ENCODE peak calls at places on chromosome 11, in five cellular contexts. One of them, this sample, is unnamed.

GRCh38 chr11:45025716-45026492 is 75.2 kb upstream of the TP53I11 start:
- DNase-seq in NB4: peak; percentile 43
- DNase-seq in kidney epithelial cell: no peak
- DNase-seq in A549: no peak
- DNase-seq in bronchial epithelial cell: no peak
- DNase-seq in this sample: no peak

GRCh38 chr11:46391578-46392420 is at the start of gene CHRM4:
- DNase-seq in NB4: peak; percentile 67
- DNase-seq in kidney epithelial cell: no peak
- DNase-seq in A549: peak; percentile 80
- DNase-seq in bronchial epithelial cell: no peak
- DNase-seq in this sample: no peak

GRCh38 chr11:94814238-94814976 is 46.3 kb downstream of the AMOTL1 start:
- DNase-seq in NB4: no peak
- DNase-seq in kidney epithelial cell: no peak
- DNase-seq in A549: no peak
- DNase-seq in bronchial epithelial cell: no peak
- DNase-seq in this sample: no peak

GRCh38 chr11:60130496-60130895 is 42.0 kb downstream of the MS4A2 start:
- DNase-seq in NB4: peak; percentile 87
- DNase-seq in kidney epithelial cell: no peak
- DNase-seq in A549: peak; percentile 24
- DNase-seq in bronchial epithelial cell: peak; percentile 64
- DNase-seq in this sample: peak; percentile 56

GRCh38 chr11:117814766-117815261 is 9.7 kb downstream of the FXYD2 start:
- DNase-seq in NB4: peak; percentile 78
- DNase-seq in kidney epithelial cell: peak; percentile 94
- DNase-seq in A549: no peak
- DNase-seq in bronchial epithelial cell: no peak
- DNase-seq in this sample: peak; percentile 14

GRCh38 chr11:68950268-68950667 is 30.5 kb downstream of the MRGPRD start:
- DNase-seq in NB4: peak; percentile 48
- DNase-seq in kidney epithelial cell: no peak
- DNase-seq in A549: peak; percentile 68
- DNase-seq in bronchial epithelial cell: peak; percentile 6
- DNase-seq in this sample: peak; percentile 20

GRCh38 chr11:7060828-7061227 is 28.0 kb upstream of the RBMXL2 start:
- DNase-seq in NB4: no peak
- DNase-seq in kidney epithelial cell: peak; percentile 18
- DNase-seq in A549: no peak
- DNase-seq in bronchial epithelial cell: peak; percentile 3
- DNase-seq in this sample: no peak

GRCh38 chr11:67646535-67647336 is 3.8 kb downstream of the ACY3 start:
- DNase-seq in NB4: peak; percentile 91
- DNase-seq in kidney epithelial cell: no peak
- DNase-seq in A549: no peak
- DNase-seq in bronchial epithelial cell: no peak
- DNase-seq in this sample: no peak

GRCh38 chr11:47784785-47785381 is 17.7 kb upstream of the FNBP4 start:
- DNase-seq in NB4: no peak
- DNase-seq in kidney epithelial cell: no peak
- DNase-seq in A549: no peak
- DNase-seq in bronchial epithelial cell: no peak
- DNase-seq in this sample: no peak

GRCh38 chr11:108220721-108221346 is 1.6 kb downstream of the NPAT start:
- DNase-seq in NB4: peak; percentile 53
- DNase-seq in kidney epithelial cell: no peak
- DNase-seq in A549: no peak
- DNase-seq in bronchial epithelial cell: peak; percentile 4
- DNase-seq in this sample: no peak

GRCh38 chr11:78940500-78941225 is 366.0 kb upstream of the NARS2 start:
- DNase-seq in NB4: no peak
- DNase-seq in kidney epithelial cell: no peak
- DNase-seq in A549: no peak
- DNase-seq in bronchial epithelial cell: no peak
- DNase-seq in this sample: no peak

GRCh38 chr11:34926831-34927132 is 10.4 kb downstream of the PDHX start:
- DNase-seq in NB4: no peak
- DNase-seq in kidney epithelial cell: no peak
- DNase-seq in A549: no peak
- DNase-seq in bronchial epithelial cell: peak; percentile 13
- DNase-seq in this sample: no peak

GRCh38 chr11:8531982-8532381 is 62.0 kb downstream of the STK33 start:
- DNase-seq in NB4: no peak
- DNase-seq in kidney epithelial cell: no peak
- DNase-seq in A549: no peak
- DNase-seq in bronchial epithelial cell: no peak
- DNase-seq in this sample: no peak

GRCh38 chr11:11421509-11421908 is 68.5 kb upstream of the CSNK2A3 start:
- DNase-seq in NB4: no peak
- DNase-seq in kidney epithelial cell: no peak
- DNase-seq in A549: no peak
- DNase-seq in bronchial epithelial cell: no peak
- DNase-seq in this sample: no peak

GRCh38 chr11:94400075-94400838 is 962 bp downstream of the GPR83 start:
- DNase-seq in NB4: no peak
- DNase-seq in kidney epithelial cell: no peak
- DNase-seq in A549: no peak
- DNase-seq in bronchial epithelial cell: no peak
- DNase-seq in this sample: no peak

GRCh38 chr11:72410956-72411355 is 23.4 kb downstream of the CLPB start:
- DNase-seq in NB4: no peak
- DNase-seq in kidney epithelial cell: no peak
- DNase-seq in A549: no peak
- DNase-seq in bronchial epithelial cell: no peak
- DNase-seq in this sample: no peak

GRCh38 chr11:126163779-126164178 is 47.7 kb downstream of the RPUSD4 start:
- DNase-seq in NB4: no peak
- DNase-seq in kidney epithelial cell: no peak
- DNase-seq in A549: no peak
- DNase-seq in bronchial epithelial cell: no peak
- DNase-seq in this sample: no peak

GRCh38 chr11:88421530-88421929 is 84.0 kb upstream of the CTSC start:
- DNase-seq in NB4: peak; percentile 86
- DNase-seq in kidney epithelial cell: no peak
- DNase-seq in A549: no peak
- DNase-seq in bronchial epithelial cell: peak; percentile 91
- DNase-seq in this sample: peak; percentile 91

GRCh38 chr11:13959001-13959400 is 3.5 kb upstream of the SPON1 start:
- DNase-seq in NB4: no peak
- DNase-seq in kidney epithelial cell: no peak
- DNase-seq in A549: no peak
- DNase-seq in bronchial epithelial cell: no peak
- DNase-seq in this sample: no peak

DNA sequence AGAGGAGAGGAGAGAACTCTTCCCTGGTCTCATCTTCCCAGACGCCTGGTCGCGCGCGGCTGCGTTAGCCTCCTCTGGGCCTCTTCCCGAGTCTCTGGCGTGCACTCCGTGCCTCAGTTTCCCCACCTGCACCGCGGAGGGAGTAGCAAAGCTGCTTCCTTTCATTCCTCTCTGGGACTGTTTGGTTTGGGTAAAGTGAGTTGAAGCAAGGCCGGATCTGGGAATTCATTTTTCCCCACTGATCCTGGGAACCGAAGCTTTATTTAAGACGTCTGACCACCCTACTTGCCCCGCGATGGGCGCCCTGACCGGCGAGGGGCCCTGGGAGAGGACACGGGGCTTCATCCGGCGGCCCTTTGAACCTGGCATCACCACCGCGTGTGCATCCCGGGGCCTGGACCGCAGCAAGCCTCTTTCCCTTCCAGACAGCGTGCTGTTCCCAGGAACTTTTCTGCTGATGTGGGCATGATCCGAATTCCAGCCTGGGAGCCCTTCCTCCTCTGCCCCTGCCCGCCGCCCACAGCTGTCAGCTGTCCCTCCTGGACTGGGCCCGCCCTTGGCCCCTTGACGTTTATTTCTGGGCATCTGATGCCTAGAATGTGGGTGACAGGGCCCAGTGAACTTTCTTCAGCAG is 758 bp downstream of the LDLRAD3 start:
- DNase-seq in NB4: no peak
- DNase-seq in kidney epithelial cell: no peak
- DNase-seq in A549: no peak
- DNase-seq in bronchial epithelial cell: no peak
- DNase-seq in this sample: no peak
- TF ChIP-seq CTCF in NB4: no peak
- TF ChIP-seq CTCF in kidney epithelial cell: no peak
- TF ChIP-seq CTCF in A549: no peak
- TF ChIP-seq CTCF in bronchial epithelial cell: no peak
- TF ChIP-seq CTCF in this sample: no peak

DNA sequence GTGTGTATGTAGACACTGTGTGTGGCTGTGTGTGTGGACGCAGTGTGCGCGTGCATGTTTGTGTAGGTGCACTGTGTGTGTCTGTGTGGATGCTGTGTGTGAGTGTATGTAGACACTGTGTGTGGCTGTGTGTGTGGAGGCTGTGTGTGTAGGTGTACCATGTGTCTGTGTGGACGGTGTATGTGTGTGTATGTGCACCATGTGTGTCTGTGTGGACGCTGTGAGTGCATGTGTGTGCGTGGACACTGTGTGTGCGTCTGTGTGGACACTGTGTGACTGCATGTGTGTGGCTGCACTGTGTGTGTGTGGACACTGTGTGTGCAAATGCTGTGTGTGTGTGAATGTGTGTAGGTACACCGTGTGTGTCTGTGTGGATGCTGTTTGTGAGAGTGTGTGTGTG is 10.3 kb downstream of the TRPM5 start:
- DNase-seq in NB4: no peak
- DNase-seq in kidney epithelial cell: no peak
- DNase-seq in A549: no peak
- DNase-seq in bronchial epithelial cell: no peak
- DNase-seq in this sample: no peak
- H3K4me3 ChIP-seq in NB4: no peak overlapping the region
- H3K4me3 ChIP-seq in kidney epithelial cell: no peak overlapping the region
- H3K4me3 ChIP-seq in A549: no peak overlapping the region
- H3K4me3 ChIP-seq in bronchial epithelial cell: no peak overlapping the region
- H3K4me3 ChIP-seq in this sample: no peak overlapping the region

GRCh38 chr11:41175304-41175972 is 284.0 kb downstream of the LRRC4C start:
- DNase-seq in NB4: no peak
- DNase-seq in kidney epithelial cell: no peak
- DNase-seq in A549: no peak
- DNase-seq in bronchial epithelial cell: peak; percentile 12
- DNase-seq in this sample: peak; percentile 37
- TF ChIP-seq CTCF in NB4: no peak
- TF ChIP-seq CTCF in kidney epithelial cell: no peak
- TF ChIP-seq CTCF in A549: no peak
- TF ChIP-seq CTCF in bronchial epithelial cell: peak; percentile 10
- TF ChIP-seq CTCF in this sample: peak; percentile 40

DNA sequence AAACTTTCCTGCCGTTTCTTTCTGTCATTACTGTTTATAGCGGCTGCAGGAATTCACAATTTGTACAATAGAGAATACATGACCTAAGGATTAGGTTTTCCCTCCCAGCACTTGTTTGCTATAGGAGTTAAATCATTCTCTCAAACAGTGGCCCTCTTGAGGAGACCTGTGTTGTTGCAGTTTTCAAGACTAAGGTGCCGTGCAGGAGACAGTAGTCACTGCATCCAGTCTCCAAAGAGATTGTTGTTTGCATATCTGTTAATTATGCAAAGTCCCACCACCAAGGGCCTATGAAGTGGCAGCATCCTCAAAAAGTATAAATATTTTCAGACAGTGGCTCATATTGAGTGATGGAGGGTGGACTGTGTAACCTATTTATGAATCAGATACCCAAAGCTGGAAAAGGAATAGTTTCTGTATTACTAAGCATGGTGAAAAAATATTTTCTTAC is 2.3 kb downstream of the PRSS23 start:
- DNase-seq in NB4: peak; percentile 31
- DNase-seq in kidney epithelial cell: no peak
- DNase-seq in A549: peak; percentile 62
- DNase-seq in bronchial epithelial cell: peak; percentile 82
- DNase-seq in this sample: peak; percentile 77
- H3K4me3 ChIP-seq in NB4: no peak overlapping the region
- H3K4me3 ChIP-seq in kidney epithelial cell: peak overlapping the region; percentile 91
- H3K4me3 ChIP-seq in A549: peak overlapping the region; percentile 85
- H3K4me3 ChIP-seq in bronchial epithelial cell: peak overlapping the region; percentile 75
- H3K4me3 ChIP-seq in this sample: peak overlapping the region; percentile 75

GRCh38 chr11:95968585-95968984 is 44.7 kb upstream of the MTMR2 start:
- DNase-seq in NB4: peak; percentile 14
- DNase-seq in kidney epithelial cell: no peak
- DNase-seq in A549: no peak
- DNase-seq in bronchial epithelial cell: no peak
- DNase-seq in this sample: peak; percentile 7
- TF ChIP-seq CTCF in NB4: peak; percentile 14
- TF ChIP-seq CTCF in kidney epithelial cell: peak; percentile 29
- TF ChIP-seq CTCF in A549: no peak
- TF ChIP-seq CTCF in bronchial epithelial cell: no peak
- TF ChIP-seq CTCF in this sample: peak; percentile 7

GRCh38 chr11:692824-693414 is 2.1 kb downstream of the DEAF1 start:
- DNase-seq in NB4: no peak
- DNase-seq in kidney epithelial cell: no peak
- DNase-seq in A549: no peak
- DNase-seq in bronchial epithelial cell: peak; percentile 84
- DNase-seq in this sample: peak; percentile 94

GRCh38 chr11:694563-695331 is at the start of gene DEAF1:
- DNase-seq in NB4: peak; percentile 97
- DNase-seq in kidney epithelial cell: no peak
- DNase-seq in A549: peak; percentile 37
- DNase-seq in bronchial epithelial cell: peak; percentile 82
- DNase-seq in this sample: peak; percentile 97

GRCh38 chr11:693415-693831 is 1.6 kb downstream of the DEAF1 start:
- DNase-seq in NB4: peak; percentile 80
- DNase-seq in kidney epithelial cell: no peak
- DNase-seq in A549: no peak
- DNase-seq in bronchial epithelial cell: no peak
- DNase-seq in this sample: peak; percentile 43

GRCh38 chr11:695332-695605 is 247 bp upstream of the DEAF1 start:
- DNase-seq in NB4: no peak
- DNase-seq in kidney epithelial cell: no peak
- DNase-seq in A549: no peak
- DNase-seq in bronchial epithelial cell: no peak
- DNase-seq in this sample: no peak

DNA sequence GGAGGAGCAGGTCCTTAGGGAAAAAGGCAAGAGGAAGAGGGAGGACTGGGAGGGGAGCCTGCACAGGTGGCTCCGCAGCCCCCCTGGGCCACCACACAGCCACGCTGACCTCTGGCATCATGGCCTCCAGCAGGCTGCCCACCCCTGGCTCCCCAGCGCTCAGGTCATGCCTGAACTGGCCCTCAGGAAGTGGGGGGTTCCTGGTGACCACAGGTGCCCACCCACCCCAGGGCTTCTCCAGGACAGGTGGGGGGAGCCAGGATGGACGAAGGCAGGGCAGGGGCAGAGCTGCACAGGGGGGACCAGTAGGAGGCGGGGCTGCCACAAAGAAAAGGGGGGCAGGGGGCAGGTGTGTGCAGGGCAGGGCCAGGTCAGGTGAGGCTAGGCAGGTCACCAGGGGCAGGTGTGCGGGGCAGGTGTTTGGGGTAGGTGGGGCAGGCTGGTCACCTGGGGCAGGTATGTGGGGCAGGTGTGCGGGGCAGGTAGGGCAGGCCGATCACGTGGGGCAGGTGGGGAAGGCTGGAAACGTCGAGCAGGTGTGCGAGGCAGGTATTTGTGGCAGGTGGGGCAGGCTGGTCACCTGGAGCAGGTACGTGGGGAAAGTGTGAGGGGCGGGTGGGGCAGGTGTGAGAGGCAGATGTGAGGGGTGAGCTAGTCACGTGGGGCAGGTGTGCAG is 997 bp downstream of the DEAF1 start:
- DNase-seq in NB4: no peak
- DNase-seq in kidney epithelial cell: no peak
- DNase-seq in A549: no peak
- DNase-seq in bronchial epithelial cell: no peak
- DNase-seq in this sample: no peak
- H3K4me3 ChIP-seq in NB4: peak overlapping the region; percentile 64
- H3K4me3 ChIP-seq in kidney epithelial cell: peak overlapping the region; percentile 83
- H3K4me3 ChIP-seq in A549: peak overlapping the region; percentile 81
- H3K4me3 ChIP-seq in bronchial epithelial cell: peak overlapping the region; percentile 80
- H3K4me3 ChIP-seq in this sample: peak overlapping the region; percentile 64

This sample was measured in epithelial cell of esophagus.